ENCODE peak calls at places on chromosomes 7 and 10, in seven cellular contexts. One of them, this sample, is unnamed.

GRCh38 chr7:93378131-93378530 is 146.0 kb downstream of the VPS50 start:
- DNase-seq in GM23248: no peak
- DNase-seq in neural progenitor cell: no peak
- DNase-seq in esophagus muscularis mucosa: no peak
- DNase-seq in psoas muscle: no peak
- DNase-seq in esophagus squamous epithelium: no peak
- DNase-seq in ovary: no peak
- DNase-seq in this sample: no peak

GRCh38 chr7:123998921-123999320 is 33.9 kb downstream of the TMEM229A start:
- DNase-seq in GM23248: no peak
- DNase-seq in neural progenitor cell: no peak
- DNase-seq in esophagus muscularis mucosa: no peak
- DNase-seq in psoas muscle: no peak
- DNase-seq in esophagus squamous epithelium: no peak
- DNase-seq in ovary: no peak
- DNase-seq in this sample: no peak

GRCh38 chr7:130732980-130733865 is 784 bp downstream of the KLF14 start:
- DNase-seq in GM23248: peak; percentile 41
- DNase-seq in neural progenitor cell: peak; percentile 70
- DNase-seq in esophagus muscularis mucosa: no peak
- DNase-seq in psoas muscle: peak; percentile 51
- DNase-seq in esophagus squamous epithelium: no peak
- DNase-seq in ovary: peak; percentile 29
- DNase-seq in this sample: no peak

GRCh38 chr10:15859865-15860691 is at the start of gene MINDY3:
- DNase-seq in GM23248: peak; percentile 87
- DNase-seq in neural progenitor cell: peak; percentile 70
- DNase-seq in esophagus muscularis mucosa: peak; percentile 95
- DNase-seq in psoas muscle: peak; percentile 80
- DNase-seq in esophagus squamous epithelium: peak; percentile 4
- DNase-seq in ovary: peak; percentile 83
- DNase-seq in this sample: peak; percentile 97

GRCh38 chr7:37248396-37248836 is 200.2 kb downstream of the ELMO1 start:
- DNase-seq in GM23248: no peak
- DNase-seq in neural progenitor cell: peak; percentile 94
- DNase-seq in esophagus muscularis mucosa: no peak
- DNase-seq in psoas muscle: peak; percentile 21
- DNase-seq in esophagus squamous epithelium: no peak
- DNase-seq in ovary: peak; percentile 65
- DNase-seq in this sample: no peak

GRCh38 chr10:104472957-104473745 is 119.5 kb downstream of the CFAP58 start:
- DNase-seq in GM23248: peak; percentile 66
- DNase-seq in neural progenitor cell: no peak
- DNase-seq in esophagus muscularis mucosa: no peak
- DNase-seq in psoas muscle: no peak
- DNase-seq in esophagus squamous epithelium: no peak
- DNase-seq in ovary: no peak
- DNase-seq in this sample: no peak

GRCh38 chr10:77635402-77636227 is 2.0 kb downstream of the KCNMA1 start:
- DNase-seq in GM23248: no peak
- DNase-seq in neural progenitor cell: peak; percentile 35
- DNase-seq in esophagus muscularis mucosa: no peak
- DNase-seq in psoas muscle: no peak
- DNase-seq in esophagus squamous epithelium: no peak
- DNase-seq in ovary: no peak
- DNase-seq in this sample: no peak

GRCh38 chr10:98879486-98879885 is 356.2 kb downstream of the HPSE2 start:
- DNase-seq in GM23248: no peak
- DNase-seq in neural progenitor cell: no peak
- DNase-seq in esophagus muscularis mucosa: no peak
- DNase-seq in psoas muscle: no peak
- DNase-seq in esophagus squamous epithelium: no peak
- DNase-seq in ovary: no peak
- DNase-seq in this sample: no peak

GRCh38 chr10:1069680-1070079 is 13.5 kb downstream of the WDR37 start:
- DNase-seq in GM23248: no peak
- DNase-seq in neural progenitor cell: no peak
- DNase-seq in esophagus muscularis mucosa: no peak
- DNase-seq in psoas muscle: no peak
- DNase-seq in esophagus squamous epithelium: no peak
- DNase-seq in ovary: no peak
- DNase-seq in this sample: no peak

GRCh38 chr10:85642421-85643170 is 724.0 kb downstream of the GRID1 start:
- DNase-seq in GM23248: peak; percentile 46
- DNase-seq in neural progenitor cell: no peak
- DNase-seq in esophagus muscularis mucosa: no peak
- DNase-seq in psoas muscle: no peak
- DNase-seq in esophagus squamous epithelium: no peak
- DNase-seq in ovary: no peak
- DNase-seq in this sample: no peak

GRCh38 chr7:2956526-2957368 is 86.9 kb downstream of the CARD11 start:
- DNase-seq in GM23248: peak; percentile 60
- DNase-seq in neural progenitor cell: no peak
- DNase-seq in esophagus muscularis mucosa: no peak
- DNase-seq in psoas muscle: no peak
- DNase-seq in esophagus squamous epithelium: no peak
- DNase-seq in ovary: no peak
- DNase-seq in this sample: no peak

GRCh38 chr7:107372298-107372697 is 97.6 kb upstream of the GPR22 start:
- DNase-seq in GM23248: peak; percentile 79
- DNase-seq in neural progenitor cell: no peak
- DNase-seq in esophagus muscularis mucosa: no peak
- DNase-seq in psoas muscle: no peak
- DNase-seq in esophagus squamous epithelium: no peak
- DNase-seq in ovary: no peak
- DNase-seq in this sample: no peak

GRCh38 chr10:59830601-59831259 is 75.6 kb downstream of the CCDC6 start:
- DNase-seq in GM23248: peak; percentile 70
- DNase-seq in neural progenitor cell: peak; percentile 86
- DNase-seq in esophagus muscularis mucosa: no peak
- DNase-seq in psoas muscle: peak; percentile 29
- DNase-seq in esophagus squamous epithelium: no peak
- DNase-seq in ovary: peak; percentile 62
- DNase-seq in this sample: peak; percentile 74

GRCh38 chr7:108291791-108292440 is 161.8 kb upstream of the LAMB4 start:
- DNase-seq in GM23248: no peak
- DNase-seq in neural progenitor cell: peak; percentile 42
- DNase-seq in esophagus muscularis mucosa: no peak
- DNase-seq in psoas muscle: no peak
- DNase-seq in esophagus squamous epithelium: no peak
- DNase-seq in ovary: no peak
- DNase-seq in this sample: peak; percentile 31

GRCh38 chr10:110822708-110823291 is 48.9 kb upstream of the PDCD4 start:
- DNase-seq in GM23248: no peak
- DNase-seq in neural progenitor cell: peak; percentile 74
- DNase-seq in esophagus muscularis mucosa: no peak
- DNase-seq in psoas muscle: no peak
- DNase-seq in esophagus squamous epithelium: no peak
- DNase-seq in ovary: no peak
- DNase-seq in this sample: no peak

GRCh38 chr7:105779856-105780815 is 96.3 kb downstream of the ATXN7L1 start:
- DNase-seq in GM23248: no peak
- DNase-seq in neural progenitor cell: no peak
- DNase-seq in esophagus muscularis mucosa: no peak
- DNase-seq in psoas muscle: no peak
- DNase-seq in esophagus squamous epithelium: no peak
- DNase-seq in ovary: no peak
- DNase-seq in this sample: no peak

GRCh38 chr10:116097239-116097751 is 175.7 kb downstream of the GFRA1 start:
- DNase-seq in GM23248: no peak
- DNase-seq in neural progenitor cell: peak; percentile 33
- DNase-seq in esophagus muscularis mucosa: no peak
- DNase-seq in psoas muscle: no peak
- DNase-seq in esophagus squamous epithelium: no peak
- DNase-seq in ovary: no peak
- DNase-seq in this sample: no peak

GRCh38 chr10:71714055-71714454 is 5.5 kb downstream of the C10orf105 start:
- DNase-seq in GM23248: peak; percentile 50
- DNase-seq in neural progenitor cell: no peak
- DNase-seq in esophagus muscularis mucosa: no peak
- DNase-seq in psoas muscle: no peak
- DNase-seq in esophagus squamous epithelium: no peak
- DNase-seq in ovary: no peak
- DNase-seq in this sample: no peak

GRCh38 chr10:71712170-71712569 is 7.4 kb downstream of the C10orf105 start:
- DNase-seq in GM23248: no peak
- DNase-seq in neural progenitor cell: no peak
- DNase-seq in esophagus muscularis mucosa: no peak
- DNase-seq in psoas muscle: no peak
- DNase-seq in esophagus squamous epithelium: no peak
- DNase-seq in ovary: no peak
- DNase-seq in this sample: no peak

GRCh38 chr10:71713135-71714040 is 6.2 kb downstream of the C10orf105 start:
- DNase-seq in GM23248: peak; percentile 98
- DNase-seq in neural progenitor cell: no peak
- DNase-seq in esophagus muscularis mucosa: peak; percentile 97
- DNase-seq in psoas muscle: peak; percentile 88
- DNase-seq in esophagus squamous epithelium: no peak
- DNase-seq in ovary: peak; percentile 92
- DNase-seq in this sample: no peak

GRCh38 chr10:71711052-71711623 is 8.4 kb downstream of the C10orf105 start:
- DNase-seq in GM23248: peak; percentile 11
- DNase-seq in neural progenitor cell: no peak
- DNase-seq in esophagus muscularis mucosa: no peak
- DNase-seq in psoas muscle: no peak
- DNase-seq in esophagus squamous epithelium: no peak
- DNase-seq in ovary: no peak
- DNase-seq in this sample: no peak

GRCh38 chr10:71712572-71713134 is 6.9 kb downstream of the C10orf105 start:
- DNase-seq in GM23248: no peak
- DNase-seq in neural progenitor cell: no peak
- DNase-seq in esophagus muscularis mucosa: no peak
- DNase-seq in psoas muscle: no peak
- DNase-seq in esophagus squamous epithelium: no peak
- DNase-seq in ovary: no peak
- DNase-seq in this sample: no peak
- H3K27ac ChIP-seq in GM23248: peak overlapping the region; percentile 94
- H3K27ac ChIP-seq in neural progenitor cell: no peak overlapping the region
- H3K27ac ChIP-seq in esophagus muscularis mucosa: peak overlapping the region; percentile 93
- H3K27ac ChIP-seq in psoas muscle: peak overlapping the region; percentile 65
- H3K27ac ChIP-seq in esophagus squamous epithelium: peak overlapping the region; percentile 87
- H3K27ac ChIP-seq in ovary: peak overlapping the region; percentile 95
- H3K27ac ChIP-seq in this sample: no peak overlapping the region

GRCh38 chr10:70672993-70673928 is 955 bp downstream of the ADAMTS14 start:
- DNase-seq in GM23248: peak; percentile 95
- DNase-seq in neural progenitor cell: no peak
- DNase-seq in esophagus muscularis mucosa: no peak
- DNase-seq in psoas muscle: peak; percentile 61
- DNase-seq in esophagus squamous epithelium: no peak
- DNase-seq in ovary: no peak
- DNase-seq in this sample: no peak

GRCh38 chr10:70671229-70671588 is 1.1 kb upstream of the ADAMTS14 start:
- DNase-seq in GM23248: no peak
- DNase-seq in neural progenitor cell: no peak
- DNase-seq in esophagus muscularis mucosa: no peak
- DNase-seq in psoas muscle: no peak
- DNase-seq in esophagus squamous epithelium: no peak
- DNase-seq in ovary: no peak
- DNase-seq in this sample: no peak

GRCh38 chr10:70671619-70672164 is 614 bp upstream of the ADAMTS14 start:
- DNase-seq in GM23248: no peak
- DNase-seq in neural progenitor cell: no peak
- DNase-seq in esophagus muscularis mucosa: no peak
- DNase-seq in psoas muscle: no peak
- DNase-seq in esophagus squamous epithelium: no peak
- DNase-seq in ovary: no peak
- DNase-seq in this sample: no peak

GRCh38 chr10:70673929-70674559 is 1.7 kb downstream of the ADAMTS14 start:
- DNase-seq in GM23248: no peak
- DNase-seq in neural progenitor cell: no peak
- DNase-seq in esophagus muscularis mucosa: no peak
- DNase-seq in psoas muscle: no peak
- DNase-seq in esophagus squamous epithelium: no peak
- DNase-seq in ovary: no peak
- DNase-seq in this sample: no peak

DNA sequence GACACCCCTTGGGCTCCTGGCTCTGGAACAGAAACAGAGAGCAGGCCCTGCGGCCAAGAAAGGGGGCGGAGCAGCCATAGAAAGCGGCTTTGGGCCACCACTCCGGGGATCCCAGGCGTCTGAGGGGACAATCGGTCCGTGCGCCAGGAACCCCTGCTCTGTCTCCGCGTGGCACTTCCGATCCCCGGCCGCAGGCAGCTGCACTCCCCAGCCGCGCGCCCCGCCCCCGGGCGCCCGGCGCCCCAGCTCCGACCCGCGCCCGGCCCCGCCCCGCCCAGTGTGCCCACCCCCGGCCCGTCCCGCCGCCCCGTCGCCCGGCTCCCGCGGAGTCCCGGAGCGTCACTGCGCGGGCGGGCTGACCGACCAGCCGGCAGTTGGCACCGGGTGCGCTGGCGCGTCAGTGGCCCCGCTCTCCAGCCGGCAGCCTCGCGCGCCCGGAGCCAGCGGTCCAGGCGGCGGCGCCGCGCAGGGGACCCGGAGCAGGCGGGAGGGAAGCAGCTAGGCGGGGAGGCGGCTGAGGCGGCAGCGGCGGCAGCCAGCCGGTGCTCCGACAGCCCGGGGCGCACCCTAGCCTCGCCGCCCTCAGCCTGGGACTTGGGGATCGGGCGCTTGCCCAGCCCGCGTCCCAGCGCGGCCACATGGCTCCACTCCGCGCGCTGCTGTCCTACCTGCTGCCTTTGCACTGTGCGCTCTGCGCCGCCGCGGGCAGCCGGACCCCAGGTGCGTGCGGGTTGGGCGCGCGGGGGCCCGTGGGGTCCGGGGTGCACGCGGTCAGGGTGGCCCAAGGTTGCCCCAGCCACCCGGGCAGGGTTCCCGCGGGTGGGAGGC is at the start of gene ADAMTS14:
- DNase-seq in GM23248: peak; percentile 80
- DNase-seq in neural progenitor cell: peak; percentile 80
- DNase-seq in esophagus muscularis mucosa: no peak
- DNase-seq in psoas muscle: peak; percentile 56
- DNase-seq in esophagus squamous epithelium: no peak
- DNase-seq in ovary: peak; percentile 35
- DNase-seq in this sample: no peak
- H3K4me3 ChIP-seq in GM23248: peak within 1 kb of the TSS; percentile 65
- H3K4me3 ChIP-seq in neural progenitor cell: peak within 1 kb of the TSS; percentile 51
- H3K4me3 ChIP-seq in esophagus muscularis mucosa: peak within 1 kb of the TSS; percentile 59
- H3K4me3 ChIP-seq in psoas muscle: peak within 1 kb of the TSS; percentile 47
- H3K4me3 ChIP-seq in esophagus squamous epithelium: peak within 1 kb of the TSS; percentile 47
- H3K4me3 ChIP-seq in ovary: peak within 1 kb of the TSS; percentile 14
- H3K4me3 ChIP-seq in this sample: no peak within 1 kb of the TSS

GRCh38 chr10:51956822-51957221 is 257.4 kb upstream of the CSTF2T start:
- DNase-seq in GM23248: no peak
- DNase-seq in neural progenitor cell: no peak
- DNase-seq in esophagus muscularis mucosa: no peak
- DNase-seq in psoas muscle: no peak
- DNase-seq in esophagus squamous epithelium: no peak
- DNase-seq in ovary: no peak
- DNase-seq in this sample: no peak
- H3K27ac ChIP-seq in GM23248: no peak overlapping the region
- H3K27ac ChIP-seq in neural progenitor cell: peak overlapping the region; percentile 73
- H3K27ac ChIP-seq in esophagus muscularis mucosa: no peak overlapping the region
- H3K27ac ChIP-seq in psoas muscle: no peak overlapping the region
- H3K27ac ChIP-seq in esophagus squamous epithelium: no peak overlapping the region
- H3K27ac ChIP-seq in ovary: no peak overlapping the region
- H3K27ac ChIP-seq in this sample: no peak overlapping the region

DNA sequence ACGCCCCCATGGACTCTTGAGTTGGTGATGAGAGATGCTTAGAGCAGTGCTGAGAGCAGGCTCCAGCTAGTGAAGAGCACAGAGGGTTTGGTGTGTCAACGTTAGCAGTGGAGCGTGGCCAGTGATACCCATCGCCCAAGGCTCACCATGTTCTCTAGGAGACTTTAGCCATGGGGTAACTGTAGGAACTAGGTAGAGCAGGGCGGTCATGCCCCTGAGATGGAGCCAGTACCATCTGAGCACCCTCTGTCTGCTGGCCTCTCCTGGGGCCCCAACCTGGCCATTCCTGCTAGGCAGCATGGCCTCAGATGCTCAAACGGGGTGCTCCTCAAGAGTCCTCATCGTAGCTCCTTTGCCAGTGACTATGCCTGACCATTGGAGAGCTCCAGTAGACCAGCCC is 179.7 kb downstream of the KCND2 start:
- DNase-seq in GM23248: no peak
- DNase-seq in neural progenitor cell: no peak
- DNase-seq in esophagus muscularis mucosa: no peak
- DNase-seq in psoas muscle: no peak
- DNase-seq in esophagus squamous epithelium: no peak
- DNase-seq in ovary: no peak
- DNase-seq in this sample: no peak
- H3K4me3 ChIP-seq in GM23248: no peak overlapping the region
- H3K4me3 ChIP-seq in neural progenitor cell: no peak overlapping the region
- H3K4me3 ChIP-seq in esophagus muscularis mucosa: no peak overlapping the region
- H3K4me3 ChIP-seq in psoas muscle: no peak overlapping the region
- H3K4me3 ChIP-seq in esophagus squamous epithelium: no peak overlapping the region
- H3K4me3 ChIP-seq in ovary: no peak overlapping the region
- H3K4me3 ChIP-seq in this sample: no peak overlapping the region